ENCODE peak calls at places on chromosome 9, in six cellular contexts. B is prostate gland, L is A673, T is mammary epithelial cell, O is tibial nerve, M is heart right ventricle. A is an unnamed sample.

GRCh38 chr9:32378496-32378895 is 5.9 kb upstream of the ACO1 start:
- DNase-seq in T (peak; percentile 55), O (no peak), B (peak; percentile 20), M (no peak), L (peak; percentile 81), A (no peak)

GRCh38 chr9:4563105-4563504 is 72.8 kb downstream of the SLC1A1 start:
- DNase-seq in O (no peak), L (no peak), M (no peak), B (no peak), T (no peak), A (no peak)

GRCh38 chr9:96121162-96121561 is 180.8 kb downstream of the HSD17B3 start:
- DNase-seq in T (no peak), M (no peak), O (no peak), L (no peak), B (no peak), A (no peak)

GRCh38 chr9:118686940-118687339 is 682.3 kb downstream of the BRINP1 start:
- DNase-seq in O (no peak), T (no peak), L (no peak), B (no peak), M (no peak), A (no peak)

GRCh38 chr9:27441741-27442070 is 82.4 kb upstream of the IFNK start:
- DNase-seq in L (no peak), O (no peak), B (no peak), T (no peak), M (no peak), A (no peak)

GRCh38 chr9:89988458-89988857 is 383.6 kb downstream of the GADD45G start:
- DNase-seq in M (no peak), T (no peak), L (no peak), O (no peak), B (no peak), A (no peak)

GRCh38 chr9:109934499-109935214 is 154.7 kb downstream of the PALM2AKAP2 start:
- DNase-seq in M (no peak), O (no peak), T (no peak), B (no peak), L (no peak), A (no peak)

GRCh38 chr9:110996436-110997224 is 41.6 kb downstream of the LPAR1 start:
- DNase-seq in B (no peak), M (no peak), O (peak; percentile 56), L (peak; percentile 80), T (peak; percentile 12), A (peak; percentile 45)

GRCh38 chr9:98134702-98135557 is 15.9 kb upstream of the TRIM14 start:
- DNase-seq in T (no peak), O (no peak), B (no peak), M (no peak), L (no peak), A (no peak)

DNA sequence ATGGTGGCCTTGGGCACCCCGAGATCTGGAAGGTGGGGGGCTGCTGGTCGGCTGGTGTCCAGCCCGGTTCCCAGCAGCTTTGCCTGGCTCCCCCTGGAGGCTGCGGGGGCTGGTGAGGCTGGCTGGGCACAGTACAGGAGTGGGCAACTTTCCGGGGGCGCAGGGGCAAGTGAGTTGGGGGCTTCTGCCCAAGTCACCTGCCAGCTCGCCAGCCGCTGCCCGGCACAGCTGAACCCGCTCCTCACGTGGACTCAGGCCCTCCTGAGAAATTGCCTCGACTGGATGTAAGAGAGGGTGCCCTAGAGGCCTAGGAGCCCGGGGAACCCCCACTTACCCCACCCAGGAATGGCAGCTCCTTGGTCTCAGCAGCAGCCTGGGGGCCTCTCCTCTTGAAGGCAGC is 15.4 kb downstream of the KCNT1 start:
- DNase-seq in T (no peak), O (no peak), B (no peak), L (no peak), M (no peak), A (no peak)
- H3K4me1 ChIP-seq in T (no peaks in the 10 kb centered on the region), O (no peaks in the 10 kb centered on the region), B (no peaks in the 10 kb centered on the region), L (peaks cover 5% of the 10 kb centered on the region), M (no peaks in the 10 kb centered on the region), A (no peaks in the 10 kb centered on the region)

GRCh38 chr9:137499858-137500661 is 40.9 kb upstream of the NSMF start:
- DNase-seq in L (no peak), B (no peak), O (no peak), M (no peak), T (no peak), A (no peak)
- H3K4me3 ChIP-seq in L (no peak overlapping the region), B (no peak overlapping the region), O (no peak overlapping the region), M (no peak overlapping the region), T (no peak overlapping the region), A (no peak overlapping the region)

GRCh38 chr9:68950188-68950587 is 63.7 kb downstream of the PRKACG start:
- DNase-seq in L (no peak), O (no peak), B (no peak), M (no peak), T (no peak), A (no peak)
- H3K4me1 ChIP-seq in L (no peaks in the 10 kb centered on the region), O (no peaks in the 10 kb centered on the region), B (no peaks in the 10 kb centered on the region), M (peaks cover 20% of the 10 kb centered on the region), T (peaks cover 8% of the 10 kb centered on the region), A (no peaks in the 10 kb centered on the region)

DNA sequence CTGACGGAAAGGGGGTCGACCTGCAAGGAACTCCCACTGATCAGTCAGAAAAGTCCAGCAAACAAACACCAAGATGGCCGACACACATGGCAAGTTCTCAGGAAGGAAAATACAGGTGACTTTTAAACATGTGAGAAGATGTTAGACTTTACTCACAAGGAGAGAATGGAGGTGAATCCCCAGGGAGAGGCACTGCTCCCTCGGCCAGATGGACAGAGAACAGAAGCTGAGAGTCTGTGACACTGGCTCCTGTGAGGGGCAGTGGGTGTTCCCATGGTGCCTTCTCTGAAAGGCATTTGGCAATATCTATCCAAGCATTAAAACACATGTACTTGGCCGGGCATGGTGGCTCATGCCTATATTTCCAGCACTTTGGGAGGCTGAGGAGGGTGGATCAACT is 22.8 kb downstream of the COL5A1 start:
- DNase-seq in L (no peak), M (no peak), T (no peak), B (no peak), O (no peak), A (peak; percentile 7)
- H3K4me3 ChIP-seq in L (no peak overlapping the region), M (no peak overlapping the region), T (no peak overlapping the region), B (no peak overlapping the region), O (no peak overlapping the region), A (no peak overlapping the region)

GRCh38 chr9:121945849-121946248 is 147.3 kb downstream of the TTLL11 start:
- DNase-seq in T (peak; percentile 57), L (no peak), O (no peak), M (no peak), B (no peak), A (no peak)
- H3K4me1 ChIP-seq in T (peaks cover 27% of the 10 kb centered on the region), L (peaks cover 4% of the 10 kb centered on the region), O (no peaks in the 10 kb centered on the region), M (no peaks in the 10 kb centered on the region), B (no peaks in the 10 kb centered on the region), A (no peaks in the 10 kb centered on the region)